ENCODE peak calls at places on chromosomes 3 and 15, in seven cellular contexts. I is H1, J is PC-9, V is fibroblast of lung, W is MM.1S, T is PC-3, B is astrocyte. C is an unnamed sample.

GRCh38 chr3:54857343-54857742 is 70.5 kb downstream of the LRTM1 start:
- DNase-seq in I (no peak), J (no peak), V (no peak), W (no peak), T (peak), B (no peak), C (no peak)

GRCh38 chr15:43881944-43882343 is 55.1 kb downstream of the WDR76 start:
- DNase-seq in I (no peak), J (no peak), V (no peak), W (no peak), T (peak), B (no peak), C (no peak)

GRCh38 chr15:96366526-96366877 is 36.0 kb downstream of the NR2F2 start:
- DNase-seq in I (no peak), J (no peak), V (no peak), W (no peak), T (no peak), B (no peak), C (no peak)

GRCh38 chr3:96354742-96355141 is 459.7 kb upstream of the EPHA6 start:
- DNase-seq in I (no peak), J (no peak), V (no peak), W (no peak), T (peak), B (peak), C (no peak)

GRCh38 chr3:150414273-150414672 is 6.2 kb downstream of the TSC22D2 start:
- DNase-seq in I (no peak), J (peak), V (peak), W (no peak), T (peak), B (peak), C (no peak)

GRCh38 chr3:186895406-186895805 is 34.9 kb upstream of the ST6GAL1 start:
- DNase-seq in I (no peak), J (peak), V (no peak), W (no peak), T (no peak), B (no peak), C (no peak)

GRCh38 chr15:74957301-74958035 is 896 bp upstream of the RPP25 start:
- DNase-seq in I (no peak), J (no peak), V (no peak), W (no peak), T (no peak), B (no peak), C (no peak)

GRCh38 chr15:79090487-79091203 is at the start of gene RASGRF1:
- DNase-seq in I (no peak), J (no peak), V (no peak), W (no peak), T (no peak), B (no peak), C (no peak)

GRCh38 chr15:74245342-74245931 is 9.3 kb downstream of the CCDC33 start:
- DNase-seq in I (no peak), J (no peak), V (no peak), W (no peak), T (no peak), B (no peak), C (peak)

DNA sequence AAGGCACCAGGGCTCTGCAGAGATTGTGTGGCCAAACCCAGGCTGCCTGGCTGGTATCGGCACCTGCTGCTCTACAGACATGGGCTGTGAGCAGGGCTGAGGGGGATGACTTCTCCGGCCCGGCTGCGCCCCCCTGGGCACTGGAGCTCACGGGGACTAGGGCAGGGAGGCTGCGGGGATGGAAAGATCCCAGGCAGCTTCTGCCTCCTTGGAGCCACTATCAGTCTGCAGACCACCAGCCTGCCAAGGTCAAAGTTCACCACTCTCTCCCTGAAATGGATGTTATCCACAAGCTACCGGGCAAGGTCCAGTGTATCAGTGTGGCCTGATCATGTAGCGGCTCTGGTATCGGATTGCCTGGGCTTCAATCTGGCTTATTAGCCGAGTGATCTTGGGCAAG is 22.0 kb upstream of the PIGZ start:
- DNase-seq in I (no peak), J (no peak), V (no peak), W (no peak), T (no peak), B (no peak), C (no peak)
- TF ChIP-seq EZH2 in I (no peak), J (no peak), V (no peak), W (no peak), T (no peak), B (no peak), C (no peak)

GRCh38 chr15:29677871-29678431 is 144.3 kb downstream of the TJP1 start:
- DNase-seq in I (no peak), J (no peak), V (no peak), W (no peak), T (no peak), B (no peak), C (no peak)
- H3K4me2 ChIP-seq in I (no peak), J (no peak), V (no peak), W (no peak), T (no peak), B (no peak), C (no peak)

DNA sequence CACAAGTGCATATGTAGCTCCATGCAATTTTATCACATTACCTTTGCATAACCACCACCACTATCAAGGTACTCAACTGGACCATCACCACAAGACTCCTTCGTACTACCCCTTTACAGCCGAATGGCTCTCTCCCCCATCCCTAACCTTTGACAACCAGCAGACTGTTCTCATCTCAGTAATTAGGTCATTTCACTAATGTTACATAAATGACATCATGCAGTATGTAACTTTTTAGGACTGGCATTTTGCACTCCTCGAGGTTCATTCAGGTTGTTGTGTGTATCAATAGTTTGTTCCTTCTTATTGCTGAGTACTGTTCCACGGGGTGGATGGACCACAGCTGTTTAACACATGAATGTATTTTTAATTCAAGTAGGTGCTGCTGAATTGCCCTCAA is 121.8 kb upstream of the SLC6A11 start:
- DNase-seq in I (no peak), J (no peak), V (no peak), W (no peak), T (no peak), B (no peak), C (no peak)
- TF ChIP-seq CTCF in I (no peak), J (no peak), V (no peak), W (no peak), T (no peak), B (no peak), C (no peak)

GRCh38 chr3:184503647-184504046 is 57.9 kb upstream of the EPHB3 start:
- DNase-seq in I (no peak), J (no peak), V (no peak), W (no peak), T (no peak), B (no peak), C (no peak)

GRCh38 chr3:184502123-184502667 is 59.4 kb upstream of the EPHB3 start:
- DNase-seq in I (no peak), J (no peak), V (no peak), W (no peak), T (no peak), B (no peak), C (no peak)

GRCh38 chr3:184505053-184505452 is 56.5 kb upstream of the EPHB3 start:
- DNase-seq in I (no peak), J (no peak), V (no peak), W (peak), T (no peak), B (no peak), C (no peak)

GRCh38 chr3:184506579-184506978 is 55.0 kb upstream of the EPHB3 start:
- DNase-seq in I (no peak), J (no peak), V (no peak), W (no peak), T (peak), B (peak), C (no peak)

GRCh38 chr3:184505479-184505878 is 56.1 kb upstream of the EPHB3 start:
- DNase-seq in I (no peak), J (no peak), V (no peak), W (no peak), T (no peak), B (no peak), C (no peak)
- TF ChIP-seq EZH2 in I (no peak), J (no peak), V (no peak), W (no peak), T (no peak), B (no peak), C (no peak)

GRCh38 chr15:93566777-93567176 is 477.8 kb upstream of the RGMA start:
- DNase-seq in I (no peak), J (no peak), V (no peak), W (no peak), T (no peak), B (no peak), C (peak)
- H3K4me2 ChIP-seq in I (no peak), J (no peak), V (no peak), W (no peak), T (no peak), B (no peak), C (no peak)

GRCh38 chr3:87900061-87900460 is 158.7 kb downstream of the CGGBP1 start:
- DNase-seq in I (no peak), J (no peak), V (no peak), W (no peak), T (peak), B (no peak), C (no peak)
- TF ChIP-seq CTCF in I (no peak), J (peak), V (no peak), W (no peak), T (peak), B (no peak), C (peak)

DNA sequence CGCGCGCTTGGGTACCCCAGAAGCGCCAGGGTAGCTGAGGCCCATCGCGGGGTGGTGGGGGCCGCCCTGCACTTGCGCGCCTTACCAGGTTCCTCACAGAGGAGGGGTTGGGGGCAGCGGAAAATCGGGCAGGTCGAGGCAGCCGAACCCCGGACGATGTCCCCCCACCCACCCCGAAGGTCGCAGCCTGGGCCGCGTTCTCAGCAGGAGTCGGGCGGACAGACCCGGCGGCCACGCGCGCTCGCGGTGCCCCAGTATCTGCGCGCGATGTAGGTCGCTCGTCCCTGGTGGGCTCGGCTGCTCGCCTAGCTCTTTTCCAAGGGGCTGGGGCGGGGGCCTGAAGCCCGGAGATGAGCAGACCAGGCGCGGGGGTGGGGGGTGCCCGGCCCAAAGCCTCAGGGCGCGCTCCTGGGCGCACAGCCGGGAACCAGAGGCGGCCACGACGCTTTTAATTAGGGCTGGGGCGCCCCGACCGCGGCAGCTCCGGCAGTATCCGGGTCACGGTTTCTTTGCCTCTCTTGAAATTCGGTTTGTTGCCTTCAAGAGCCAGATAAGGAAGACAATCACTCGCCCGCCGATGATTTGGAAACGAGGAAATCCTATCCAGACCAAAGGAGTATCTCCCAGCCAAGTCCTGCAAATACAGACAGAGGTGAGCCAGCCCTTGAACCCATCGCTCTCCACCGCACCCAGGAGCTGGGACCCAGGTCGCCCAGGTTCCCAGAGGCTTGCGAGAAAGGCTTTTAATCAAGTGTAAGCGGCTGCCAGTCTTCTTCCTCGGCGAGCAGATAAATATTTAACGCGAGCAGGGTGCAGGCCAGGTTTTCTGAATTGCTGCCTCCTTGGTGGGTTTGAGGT is 4.6 kb downstream of the SKOR1 start:
- DNase-seq in I (no peak), J (no peak), V (no peak), W (no peak), T (no peak), B (no peak), C (no peak)
- TF ChIP-seq EZH2 in I (peak), J (no peak), V (peak), W (no peak), T (no peak), B (no peak), C (no peak)

GRCh38 chr3:16632395-16632794 is 27.2 kb upstream of the DAZL start:
- DNase-seq in I (no peak), J (no peak), V (no peak), W (no peak), T (no peak), B (no peak), C (no peak)
- H3K4me2 ChIP-seq in I (no peak), J (no peak), V (no peak), W (no peak), T (no peak), B (no peak), C (no peak)

C was measured in DND-41.